ENCODE peak calls at places on chromosomes 12 and 14, in four cellular contexts. N is lung, F is AG04450, E is fibroblast of pulmonary artery. B is an unnamed sample.

GRCh38 chr12:109863961-109864712 is 16.2 kb downstream of the GLTP start:
- DNase-seq in E (peak; percentile 66), F (no peak), N (peak; percentile 69), B (no peak)

GRCh38 chr12:89538902-89539301 is 13.1 kb upstream of the POC1B start:
- DNase-seq in N (no peak), F (no peak), E (no peak), B (no peak)

GRCh38 chr12:49673446-49674317 is 33.5 kb downstream of the FMNL3 start:
- DNase-seq in F (peak; percentile 88), E (peak; percentile 98), N (peak; percentile 78), B (no peak)

GRCh38 chr12:64566122-64566521 is 44.2 kb upstream of the RASSF3 start:
- DNase-seq in F (no peak), E (no peak), N (no peak), B (no peak)

GRCh38 chr12:107325075-107325474 is 231.7 kb upstream of the CRY1 start:
- DNase-seq in N (no peak), F (no peak), E (no peak), B (no peak)

GRCh38 chr12:75482636-75483035 is 2.1 kb downstream of the GLIPR1 start:
- DNase-seq in N (no peak), F (no peak), E (no peak), B (no peak)

GRCh38 chr12:56487448-56488040 is 417 bp downstream of the GLS2 start:
- DNase-seq in F (no peak), N (no peak), E (peak; percentile 6), B (no peak)

GRCh38 chr12:34388636-34389377 is 366.5 kb downstream of the ALG10 start:
- DNase-seq in E (no peak), F (no peak), N (no peak), B (no peak)

GRCh38 chr12:95424271-95424994 is 49.5 kb upstream of the METAP2 start:
- DNase-seq in E (no peak), N (peak; percentile 48), F (no peak), B (no peak)

GRCh38 chr12:27844427-27845090 is 64.5 kb upstream of the MANSC4 start:
- DNase-seq in F (no peak), N (no peak), E (peak; percentile 37), B (no peak)

GRCh38 chr14:50801706-50802105 is 29.3 kb downstream of the NIN start:
- DNase-seq in E (peak; percentile 47), F (no peak), N (no peak), B (no peak)

GRCh38 chr14:73878436-73878835 is 8.2 kb upstream of the ZNF410 start:
- DNase-seq in F (peak; percentile 53), E (no peak), N (no peak), B (no peak)

GRCh38 chr12:10354071-10354470 is 35.8 kb downstream of the KLRK1 start:
- DNase-seq in F (no peak), E (no peak), N (no peak), B (no peak)

GRCh38 chr12:26278266-26278665 is 82.9 kb downstream of the SSPN start:
- DNase-seq in F (no peak), E (no peak), N (no peak), B (no peak)

GRCh38 chr12:124938066-124938465 is 23.6 kb upstream of the UBC start:
- DNase-seq in E (no peak), F (no peak), N (no peak), B (no peak)

GRCh38 chr12:100995201-100995600 is 200.6 kb downstream of the ANO4 start:
- DNase-seq in N (no peak), E (peak; percentile 91), F (no peak), B (peak; percentile 21)

GRCh38 chr12:111353603-111354295 is 15.1 kb downstream of the PHETA1 start:
- DNase-seq in N (no peak), E (no peak), F (no peak), B (no peak)

GRCh38 chr12:98227162-98227561 is 288.2 kb upstream of the TMPO start:
- DNase-seq in E (peak; percentile 28), F (no peak), N (no peak), B (no peak)

GRCh38 chr12:98354520-98354919 is 160.9 kb upstream of the TMPO start:
- DNase-seq in N (no peak), E (no peak), F (no peak), B (no peak)

GRCh38 chr12:9043766-9044165 is 54.4 kb downstream of the KLRG1 start:
- DNase-seq in N (no peak), E (no peak), F (no peak), B (no peak)

GRCh38 chr14:46661728-46662127 is 10.1 kb upstream of the RPL10L start:
- DNase-seq in N (no peak), F (no peak), E (no peak), B (no peak)

GRCh38 chr14:69877492-69877891 is 1.7 kb upstream of the SMOC1 start:
- DNase-seq in E (peak; percentile 49), F (no peak), N (no peak), B (peak; percentile 13)

GRCh38 chr12:42144424-42145196 is at the start of gene GXYLT1:
- DNase-seq in N (peak; percentile 94), F (peak; percentile 76), E (peak; percentile 94), B (peak; percentile 76)

GRCh38 chr12:121801601-121802484 is 2.0 kb upstream of the SETD1B start:
- DNase-seq in E (peak; percentile 77), N (no peak), F (no peak), B (no peak)

GRCh38 chr12:114709112-114709511 is 25.1 kb upstream of the TBX3 start:
- DNase-seq in N (no peak), E (no peak), F (no peak), B (no peak)

DNA sequence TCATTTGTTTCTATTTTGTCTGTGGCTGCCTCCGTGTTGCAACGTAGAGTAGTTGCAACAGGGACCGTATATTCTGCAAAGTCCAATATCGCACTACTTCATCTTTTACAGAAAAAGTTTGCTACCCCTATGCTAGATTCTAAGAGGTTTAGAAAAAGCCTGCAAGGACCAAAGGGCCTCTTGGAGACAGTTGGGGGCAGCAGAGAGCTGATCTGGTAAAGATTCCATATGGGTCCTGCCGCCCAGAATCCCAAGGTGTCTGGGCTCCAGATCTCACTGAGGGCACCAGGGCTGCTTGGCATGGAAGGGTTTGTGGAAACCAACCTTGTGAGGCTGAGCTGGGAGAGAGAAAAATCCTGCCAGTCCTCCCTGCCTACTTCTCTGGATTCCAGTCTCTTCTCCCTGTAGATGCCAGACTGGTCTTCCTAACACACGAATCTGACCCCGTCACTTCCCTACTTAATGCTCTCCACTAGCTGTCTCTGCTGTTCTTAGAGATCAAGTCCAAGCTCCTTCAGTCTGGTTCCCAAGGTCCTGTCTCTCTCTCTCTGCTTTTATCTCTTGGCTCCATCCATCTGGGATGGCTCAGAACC is 74.6 kb downstream of the GLRX5 start:
- DNase-seq in N (no peak), F (no peak), E (peak; percentile 19), B (no peak)
- TF ChIP-seq CTCF in N (no peak), F (peak; percentile 58), E (peak; percentile 46), B (peak; percentile 79)

GRCh38 chr14:89672636-89673279 is 255.7 kb upstream of the FOXN3 start:
- DNase-seq in F (no peak), N (no peak), E (peak; percentile 29), B (no peak)

GRCh38 chr14:89678715-89679220 is 261.7 kb upstream of the FOXN3 start:
- DNase-seq in N (no peak), F (no peak), E (peak; percentile 16), B (no peak)

GRCh38 chr14:89673499-89674225 is 256.6 kb upstream of the FOXN3 start:
- DNase-seq in N (no peak), E (peak; percentile 41), F (no peak), B (no peak)

GRCh38 chr14:89675590-89675989 is 258.6 kb upstream of the FOXN3 start:
- DNase-seq in F (no peak), E (no peak), N (no peak), B (no peak)

GRCh38 chr14:89674906-89675305 is 257.9 kb upstream of the FOXN3 start:
- DNase-seq in F (no peak), N (no peak), E (no peak), B (no peak)
- H3K4me3 ChIP-seq in F (no peak overlapping the region), N (no peak overlapping the region), E (no peak overlapping the region), B (no peak overlapping the region)

GRCh38 chr14:31326111-31326510 is 94.2 kb downstream of the HEATR5A start:
- DNase-seq in N (no peak), E (peak; percentile 41), F (no peak), B (no peak)
- TF ChIP-seq CTCF in N (no peak), E (no peak), F (no peak), B (no peak)

GRCh38 chr14:52550661-52551060 is 1.6 kb downstream of the TXNDC16 start:
- DNase-seq in F (no peak), E (no peak), N (no peak), B (no peak)
- H3K4me3 ChIP-seq in F (no peak overlapping the region), E (no peak overlapping the region), N (no peak overlapping the region), B (no peak overlapping the region)

GRCh38 chr14:94636744-94637412 is 24.7 kb downstream of the SERPINA3 start:
- DNase-seq in F (no peak), N (no peak), E (peak; percentile 40), B (no peak)
- TF ChIP-seq CTCF in F (peak; percentile 17), N (no peak), E (peak; percentile 35), B (peak; percentile 18)

DNA sequence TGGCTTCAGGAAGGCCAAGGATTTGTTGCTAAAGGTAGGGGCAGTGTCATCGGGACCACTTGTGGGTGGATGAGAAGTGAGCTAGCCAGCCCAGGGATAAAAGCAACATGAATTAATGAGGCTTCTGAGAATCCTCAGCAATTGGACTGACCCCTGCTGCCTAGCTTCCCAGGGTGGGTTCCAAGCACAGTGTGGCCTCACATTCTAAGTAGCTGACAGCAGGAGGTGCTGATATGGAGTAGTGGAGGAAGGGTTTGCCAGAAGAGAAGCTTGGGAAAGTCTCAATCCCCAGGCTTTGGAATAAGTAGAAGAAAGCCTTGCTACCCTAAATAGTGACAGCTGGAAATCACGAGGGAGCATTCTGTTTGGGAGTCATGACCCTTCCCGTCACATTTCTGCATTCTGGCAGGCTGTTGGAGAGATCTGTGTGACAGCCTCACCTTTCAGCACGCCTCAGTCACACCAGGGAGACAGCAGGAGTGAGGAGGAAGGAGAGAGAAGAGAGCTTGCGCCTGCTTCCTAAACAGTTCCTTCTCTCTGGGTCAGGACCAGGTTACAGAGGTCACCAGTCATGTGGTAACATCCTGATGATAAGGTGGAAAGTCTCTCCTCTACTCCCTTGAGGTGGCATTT is 31.2 kb downstream of the DACT1 start:
- DNase-seq in N (no peak), F (no peak), E (no peak), B (no peak)
- H3K4me3 ChIP-seq in N (no peak overlapping the region), F (no peak overlapping the region), E (no peak overlapping the region), B (no peak overlapping the region)